ENCODE peak calls at places on chromosomes 2 and 18, in six cellular contexts. J, G, Y, A, L and R are unnamed samples. For H3K4me1, the result is how much of the 10 kb centered on the place peaks cover.

GRCh38 chr2:206856474-206856873 is 82.8 kb upstream of the CPO start:
- DNase-seq in J (peak), G (no peak), Y (no peak), A (no peak), L (no peak), R (no peak)

GRCh38 chr18:35122586-35123224 is 81.5 kb downstream of the MAPRE2 start:
- DNase-seq in J (no peak), G (no peak), Y (no peak), A (no peak), L (no peak), R (no peak)

GRCh38 chr2:172516299-172516698 is 39.6 kb upstream of the PDK1 start:
- DNase-seq in J (peak), G (no peak), Y (no peak), A (no peak), L (no peak), R (no peak)

GRCh38 chr18:22346342-22346967 is 71.3 kb downstream of the CTAGE1 start:
- DNase-seq in J (peak), G (peak), Y (peak), A (no peak), L (peak), R (peak)

GRCh38 chr2:39164089-39164488 is 43.2 kb upstream of the SOS1 start:
- DNase-seq in J (no peak), G (peak), Y (no peak), A (no peak), L (no peak), R (no peak)

GRCh38 chr2:191166111-191166755 is 15.4 kb upstream of the STAT4 start:
- DNase-seq in J (peak), G (no peak), Y (no peak), A (no peak), L (no peak), R (no peak)

GRCh38 chr18:71807586-71807985 is 736.6 kb downstream of the CBLN2 start:
- DNase-seq in J (no peak), G (no peak), Y (no peak), A (no peak), L (no peak), R (no peak)

GRCh38 chr18:9705183-9705864 is 2.8 kb upstream of the RAB31 start:
- DNase-seq in J (no peak), G (no peak), Y (no peak), A (no peak), L (no peak), R (no peak)

GRCh38 chr2:158667567-158667966 is 127.5 kb upstream of the DAPL1 start:
- DNase-seq in J (peak), G (no peak), Y (no peak), A (no peak), L (no peak), R (no peak)

GRCh38 chr2:25215948-25216679 is 47.7 kb upstream of the POMC start:
- DNase-seq in J (no peak), G (peak), Y (peak), A (peak), L (peak), R (peak)

GRCh38 chr2:197219636-197220035 is 90.9 kb downstream of the ANKRD44 start:
- DNase-seq in J (no peak), G (no peak), Y (no peak), A (no peak), L (no peak), R (no peak)

GRCh38 chr18:74679679-74680076 is 82.0 kb downstream of the ZNF407 start:
- DNase-seq in J (no peak), G (no peak), Y (no peak), A (no peak), L (no peak), R (no peak)

GRCh38 chr2:190425883-190426658 is 17.9 kb downstream of the MFSD6 start:
- DNase-seq in J (no peak), G (no peak), Y (no peak), A (no peak), L (no peak), R (no peak)

GRCh38 chr18:44841769-44842587 is 161.3 kb downstream of the SETBP1 start:
- DNase-seq in J (no peak), G (no peak), Y (no peak), A (no peak), L (no peak), R (no peak)

GRCh38 chr2:158931577-158931976 is 36.9 kb upstream of the TANC1 start:
- DNase-seq in J (peak), G (no peak), Y (no peak), A (no peak), L (no peak), R (no peak)

GRCh38 chr2:113233593-113234550 is 44.8 kb downstream of the PAX8 start:
- DNase-seq in J (peak), G (no peak), Y (no peak), A (no peak), L (no peak), R (peak)

GRCh38 chr2:75224636-75225094 is 25.3 kb upstream of the TACR1 start:
- DNase-seq in J (no peak), G (no peak), Y (no peak), A (no peak), L (no peak), R (no peak)

GRCh38 chr2:112003585-112003984 is 51.5 kb upstream of the TMEM87B start:
- DNase-seq in J (no peak), G (no peak), Y (no peak), A (no peak), L (no peak), R (no peak)

GRCh38 chr2:101828267-101829017 is 130.9 kb downstream of the MAP4K4 start:
- DNase-seq in J (no peak), G (no peak), Y (no peak), A (no peak), L (no peak), R (no peak)

GRCh38 chr2:118696786-118697465 is 150.5 kb downstream of the EN1 start:
- DNase-seq in J (no peak), G (no peak), Y (no peak), A (no peak), L (no peak), R (no peak)

GRCh38 chr2:232674491-232674890 is 22.6 kb upstream of the GIGYF2 start:
- DNase-seq in J (no peak), G (no peak), Y (no peak), A (no peak), L (no peak), R (no peak)

DNA sequence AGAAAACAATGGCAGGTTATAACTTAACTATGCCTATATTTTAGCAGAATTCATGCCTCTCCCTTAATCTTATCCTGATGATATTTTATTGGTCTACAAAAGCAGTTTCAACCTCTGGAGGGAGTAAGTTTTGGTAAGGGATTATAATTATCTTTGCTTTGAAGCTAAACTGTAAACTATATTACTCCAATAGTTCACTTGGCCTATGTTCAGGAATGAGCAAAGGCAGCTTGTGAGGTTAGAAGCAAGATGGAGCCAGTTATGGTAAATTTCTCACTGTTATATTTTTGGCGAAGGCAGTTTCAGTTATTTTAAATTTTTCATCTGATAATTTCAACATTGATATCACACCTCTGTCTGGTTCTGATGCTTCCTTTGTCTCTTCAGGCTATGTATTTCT is 192.5 kb upstream of the RGPD4 start:
- DNase-seq in J (no peak), G (no peak), Y (no peak), A (no peak), L (no peak), R (no peak)
- H3K4me1 ChIP-seq in J (under half), G (under half), Y (under half), A (under half), L (under half), R (under half)

DNA sequence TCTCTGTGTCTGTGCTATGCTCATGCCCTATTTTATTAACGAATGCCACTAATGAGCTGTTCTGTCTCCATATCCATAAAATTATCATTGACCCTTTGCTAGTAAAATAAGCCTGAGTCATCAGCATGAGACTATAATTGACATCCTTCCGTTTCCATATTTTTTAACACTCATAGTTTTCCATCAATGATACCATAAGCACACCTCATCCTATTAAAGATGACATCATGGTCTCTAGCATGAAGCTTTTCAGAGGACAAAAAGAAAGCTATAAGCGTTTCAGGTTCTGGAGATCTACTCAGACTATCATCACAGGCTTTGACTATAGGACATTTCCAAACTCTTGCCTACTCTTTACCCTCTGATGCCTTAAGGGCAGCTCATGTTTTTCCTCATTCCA is 1.2 kb upstream of the DSC2 start:
- DNase-seq in J (peak), G (no peak), Y (no peak), A (no peak), L (no peak), R (no peak)
- H3K4me1 ChIP-seq in J (under half), G (under half), Y (under half), A (under half), L (under half), R (under half)

DNA sequence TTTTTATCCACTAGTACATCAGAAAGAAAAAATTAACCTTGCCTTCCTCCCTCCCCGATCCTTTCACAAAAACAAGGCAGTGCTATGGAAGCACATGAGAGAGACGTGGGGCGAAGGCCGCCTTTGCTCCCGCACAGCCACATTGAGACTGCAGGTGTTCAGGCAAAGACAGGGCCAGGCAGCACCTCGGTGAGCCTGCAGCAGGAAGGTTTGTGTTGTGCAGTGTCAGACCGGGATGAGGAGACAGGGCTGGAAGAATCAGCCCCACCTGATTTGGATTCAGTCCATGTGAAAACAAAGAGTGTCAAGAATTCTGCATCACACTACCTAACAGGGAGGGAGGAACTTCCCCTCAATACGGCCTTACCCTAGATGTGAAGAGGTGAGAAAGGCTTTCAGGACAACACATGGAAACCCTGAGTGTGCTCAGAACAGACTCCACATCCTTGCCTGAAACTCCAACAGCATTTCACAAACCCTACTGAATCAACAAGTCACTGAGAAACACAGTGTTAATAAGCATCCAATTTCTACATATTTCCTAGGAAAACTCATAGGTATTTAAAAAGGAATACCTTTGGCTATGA is 59.6 kb downstream of the HDAC4 start:
- DNase-seq in J (no peak), G (no peak), Y (peak), A (no peak), L (no peak), R (no peak)
- H3K4me1 ChIP-seq in J (under half), G (under half), Y (under half), A (under half), L (under half), R (under half)

GRCh38 chr2:144481666-144482065 is 38.3 kb downstream of the ZEB2 start:
- DNase-seq in J (no peak), G (no peak), Y (no peak), A (no peak), L (no peak), R (no peak)

GRCh38 chr2:144480257-144480656 is 39.7 kb downstream of the ZEB2 start:
- DNase-seq in J (no peak), G (no peak), Y (no peak), A (no peak), L (no peak), R (no peak)

GRCh38 chr2:144479659-144480058 is 40.3 kb downstream of the ZEB2 start:
- DNase-seq in J (no peak), G (no peak), Y (no peak), A (no peak), L (no peak), R (no peak)

GRCh38 chr2:144479138-144479537 is 40.8 kb downstream of the ZEB2 start:
- DNase-seq in J (peak), G (no peak), Y (no peak), A (no peak), L (no peak), R (no peak)

GRCh38 chr2:144481109-144481508 is 38.8 kb downstream of the ZEB2 start:
- DNase-seq in J (no peak), G (no peak), Y (no peak), A (no peak), L (no peak), R (no peak)
- H3K4me1 ChIP-seq in J (under half), G (under half), Y (under half), A (under half), L (under half), R (under half)

GRCh38 chr2:96898636-96899035 is 28.8 kb upstream of the SEMA4C start:
- DNase-seq in J (no peak), G (no peak), Y (no peak), A (no peak), L (no peak), R (no peak)

GRCh38 chr2:96897491-96898134 is 27.7 kb upstream of the SEMA4C start:
- DNase-seq in J (peak), G (no peak), Y (no peak), A (no peak), L (no peak), R (peak)

GRCh38 chr2:96898135-96898505 is 28.2 kb upstream of the SEMA4C start:
- DNase-seq in J (no peak), G (no peak), Y (no peak), A (no peak), L (no peak), R (peak)

GRCh38 chr2:96900237-96900636 is 30.4 kb upstream of the SEMA4C start:
- DNase-seq in J (no peak), G (no peak), Y (no peak), A (no peak), L (no peak), R (no peak)

GRCh38 chr2:96899084-96899735 is 29.3 kb upstream of the SEMA4C start:
- DNase-seq in J (peak), G (peak), Y (no peak), A (no peak), L (no peak), R (no peak)
- H3K4me1 ChIP-seq in J (under half), G (under half), Y (under half), A (under half), L (under half), R (under half)

GRCh38 chr2:43020296-43020695 is 206.1 kb downstream of the ZFP36L2 start:
- DNase-seq in J (no peak), G (no peak), Y (no peak), A (no peak), L (no peak), R (no peak)
- H3K4me1 ChIP-seq in J (under half), G (under half), Y (under half), A (under half), L (under half), R (under half)

GRCh38 chr2:208042041-208042440 is 16.7 kb upstream of the PLEKHM3 start:
- DNase-seq in J (no peak), G (no peak), Y (no peak), A (no peak), L (peak), R (no peak)
- H3K4me1 ChIP-seq in J (under half), G (under half), Y (under half), A (under half), L (under half), R (under half)

GRCh38 chr2:134206029-134206428 is 47.8 kb upstream of the MGAT5 start:
- DNase-seq in J (no peak), G (no peak), Y (no peak), A (no peak), L (no peak), R (no peak)

GRCh38 chr2:134208825-134209224 is 45.0 kb upstream of the MGAT5 start:
- DNase-seq in J (no peak), G (peak), Y (no peak), A (no peak), L (no peak), R (no peak)

GRCh38 chr2:134205087-134205486 is 48.8 kb upstream of the MGAT5 start:
- DNase-seq in J (no peak), G (no peak), Y (no peak), A (no peak), L (no peak), R (no peak)

GRCh38 chr2:134206573-134206972 is 47.3 kb upstream of the MGAT5 start:
- DNase-seq in J (peak), G (peak), Y (peak), A (no peak), L (no peak), R (peak)

DNA sequence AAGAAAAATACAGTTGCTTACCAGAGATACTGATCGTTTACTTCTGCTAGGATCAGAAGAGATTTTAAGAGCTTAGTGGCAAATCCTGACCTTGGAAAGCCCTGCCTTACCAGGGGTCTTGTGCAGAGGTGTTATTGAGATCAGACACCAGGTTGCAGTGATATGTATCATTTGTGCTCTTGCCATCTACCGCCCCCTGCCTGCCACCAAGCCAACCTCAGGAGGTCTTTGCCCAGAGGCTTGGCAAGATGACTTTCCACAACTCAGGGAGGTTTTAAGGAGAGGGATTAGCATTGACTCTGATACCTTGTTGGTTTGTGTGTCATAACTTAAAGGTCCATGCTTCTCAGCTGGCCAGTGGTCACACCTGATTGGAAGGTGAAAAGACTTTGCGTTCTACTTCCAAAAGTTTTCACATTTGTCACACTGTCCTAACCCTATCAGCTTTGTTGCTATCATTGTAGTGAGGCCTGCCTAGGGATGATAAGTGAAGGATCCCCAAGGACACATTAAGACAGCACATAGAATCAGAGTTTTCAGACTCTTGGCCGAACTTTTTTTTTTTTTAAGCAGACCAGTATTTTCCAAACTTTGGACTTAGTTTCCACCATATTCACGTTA is 46.2 kb upstream of the MGAT5 start:
- DNase-seq in J (peak), G (peak), Y (peak), A (no peak), L (peak), R (peak)
- H3K4me1 ChIP-seq in J (under half), G (under half), Y (under half), A (under half), L (under half), R (under half)